ENCODE peak calls at places on chromosomes 1 and 21, in five cellular contexts. One of them, this sample, is unnamed.

GRCh38 chr1:33346921-33347649 is 26.2 kb upstream of the A3GALT2 start:
- DNase-seq in tibial artery: peak; percentile 82
- DNase-seq in CD8-positive, alpha-beta T cell: no peak
- DNase-seq in IMR-90: peak; percentile 94
- DNase-seq in CD8-positive, alpha-beta memory T cell: no peak
- DNase-seq in this sample: peak; percentile 60

GRCh38 chr21:37751268-37751975 is 164.8 kb downstream of the KCNJ6 start:
- DNase-seq in tibial artery: no peak
- DNase-seq in CD8-positive, alpha-beta T cell: no peak
- DNase-seq in IMR-90: peak; percentile 33
- DNase-seq in CD8-positive, alpha-beta memory T cell: no peak
- DNase-seq in this sample: no peak

GRCh38 chr1:1058921-1059493 is 15.1 kb downstream of the RNF223 start:
- DNase-seq in CD8-positive, alpha-beta T cell: no peak
- DNase-seq in IMR-90: no peak
- DNase-seq in CD8-positive, alpha-beta memory T cell: peak; percentile 37
- DNase-seq in tibial artery: no peak
- DNase-seq in this sample: no peak

GRCh38 chr1:224238212-224238611 is 55.2 kb downstream of the DEGS1 start:
- DNase-seq in CD8-positive, alpha-beta memory T cell: no peak
- DNase-seq in IMR-90: no peak
- DNase-seq in tibial artery: no peak
- DNase-seq in CD8-positive, alpha-beta T cell: no peak
- DNase-seq in this sample: no peak

GRCh38 chr1:68327414-68327813 is 95.1 kb upstream of the WLS start:
- DNase-seq in IMR-90: peak; percentile 27
- DNase-seq in CD8-positive, alpha-beta memory T cell: no peak
- DNase-seq in tibial artery: no peak
- DNase-seq in CD8-positive, alpha-beta T cell: no peak
- DNase-seq in this sample: no peak

GRCh38 chr1:117473063-117473462 is 105.8 kb downstream of the MAN1A2 start:
- DNase-seq in CD8-positive, alpha-beta memory T cell: no peak
- DNase-seq in CD8-positive, alpha-beta T cell: no peak
- DNase-seq in IMR-90: no peak
- DNase-seq in tibial artery: no peak
- DNase-seq in this sample: no peak

GRCh38 chr1:5769146-5769545 is 223.1 kb downstream of the NPHP4 start:
- DNase-seq in IMR-90: no peak
- DNase-seq in tibial artery: no peak
- DNase-seq in CD8-positive, alpha-beta T cell: no peak
- DNase-seq in CD8-positive, alpha-beta memory T cell: no peak
- DNase-seq in this sample: no peak

GRCh38 chr1:183165456-183165855 is 20.6 kb upstream of the LAMC2 start:
- DNase-seq in tibial artery: no peak
- DNase-seq in CD8-positive, alpha-beta T cell: no peak
- DNase-seq in IMR-90: no peak
- DNase-seq in CD8-positive, alpha-beta memory T cell: no peak
- DNase-seq in this sample: no peak

GRCh38 chr1:101183388-101183699 is 53.5 kb upstream of the S1PR1 start:
- DNase-seq in CD8-positive, alpha-beta memory T cell: no peak
- DNase-seq in CD8-positive, alpha-beta T cell: no peak
- DNase-seq in tibial artery: no peak
- DNase-seq in IMR-90: peak; percentile 28
- DNase-seq in this sample: no peak

GRCh38 chr1:51336004-51336403 is 5.6 kb upstream of the TTC39A start:
- DNase-seq in CD8-positive, alpha-beta T cell: no peak
- DNase-seq in tibial artery: no peak
- DNase-seq in CD8-positive, alpha-beta memory T cell: no peak
- DNase-seq in IMR-90: no peak
- DNase-seq in this sample: no peak

GRCh38 chr1:117824612-117825011 is 104.8 kb downstream of the GDAP2 start:
- DNase-seq in CD8-positive, alpha-beta T cell: no peak
- DNase-seq in tibial artery: peak; percentile 33
- DNase-seq in IMR-90: no peak
- DNase-seq in CD8-positive, alpha-beta memory T cell: no peak
- DNase-seq in this sample: no peak

GRCh38 chr21:45516671-45517151 is 25.5 kb downstream of the SLC19A1 start:
- DNase-seq in IMR-90: no peak
- DNase-seq in CD8-positive, alpha-beta memory T cell: no peak
- DNase-seq in tibial artery: no peak
- DNase-seq in CD8-positive, alpha-beta T cell: no peak
- DNase-seq in this sample: no peak

GRCh38 chr1:21165632-21166031 is 11.1 kb downstream of the EIF4G3 start:
- DNase-seq in IMR-90: peak; percentile 56
- DNase-seq in CD8-positive, alpha-beta memory T cell: no peak
- DNase-seq in CD8-positive, alpha-beta T cell: no peak
- DNase-seq in tibial artery: no peak
- DNase-seq in this sample: no peak

GRCh38 chr1:8358897-8359616 is 41.1 kb downstream of the SLC45A1 start:
- DNase-seq in IMR-90: no peak
- DNase-seq in CD8-positive, alpha-beta T cell: no peak
- DNase-seq in tibial artery: no peak
- DNase-seq in CD8-positive, alpha-beta memory T cell: no peak
- DNase-seq in this sample: no peak

GRCh38 chr1:38420666-38421065 is 374.1 kb upstream of the POU3F1 start:
- DNase-seq in CD8-positive, alpha-beta T cell: no peak
- DNase-seq in CD8-positive, alpha-beta memory T cell: no peak
- DNase-seq in tibial artery: no peak
- DNase-seq in IMR-90: no peak
- DNase-seq in this sample: no peak

GRCh38 chr21:14911351-14911750 is 153.4 kb downstream of the NRIP1 start:
- DNase-seq in IMR-90: no peak
- DNase-seq in CD8-positive, alpha-beta memory T cell: no peak
- DNase-seq in tibial artery: no peak
- DNase-seq in CD8-positive, alpha-beta T cell: no peak
- DNase-seq in this sample: no peak

GRCh38 chr1:64969305-64970066 is 3.1 kb upstream of the JAK1 start:
- DNase-seq in CD8-positive, alpha-beta memory T cell: no peak
- DNase-seq in CD8-positive, alpha-beta T cell: no peak
- DNase-seq in IMR-90: peak; percentile 11
- DNase-seq in tibial artery: no peak
- DNase-seq in this sample: no peak

GRCh38 chr1:94011129-94011528 is 101.9 kb upstream of the GCLM start:
- DNase-seq in CD8-positive, alpha-beta T cell: no peak
- DNase-seq in CD8-positive, alpha-beta memory T cell: no peak
- DNase-seq in IMR-90: no peak
- DNase-seq in tibial artery: no peak
- DNase-seq in this sample: no peak

GRCh38 chr1:151142411-151143056 is 3.9 kb downstream of the SEMA6C start:
- DNase-seq in CD8-positive, alpha-beta T cell: no peak
- DNase-seq in IMR-90: no peak
- DNase-seq in tibial artery: no peak
- DNase-seq in CD8-positive, alpha-beta memory T cell: no peak
- DNase-seq in this sample: no peak

GRCh38 chr1:91585502-91585901 is 84.9 kb downstream of the CDC7 start:
- DNase-seq in IMR-90: no peak
- DNase-seq in CD8-positive, alpha-beta T cell: no peak
- DNase-seq in tibial artery: no peak
- DNase-seq in CD8-positive, alpha-beta memory T cell: no peak
- DNase-seq in this sample: no peak

GRCh38 chr1:54249798-54250497 is 50.0 kb downstream of the MRPL37 start:
- DNase-seq in tibial artery: peak; percentile 64
- DNase-seq in IMR-90: peak; percentile 54
- DNase-seq in CD8-positive, alpha-beta T cell: no peak
- DNase-seq in CD8-positive, alpha-beta memory T cell: no peak
- DNase-seq in this sample: no peak

GRCh38 chr1:27391511-27392095 is 819 bp upstream of the GPR3 start:
- DNase-seq in CD8-positive, alpha-beta T cell: no peak
- DNase-seq in CD8-positive, alpha-beta memory T cell: peak; percentile 14
- DNase-seq in tibial artery: no peak
- DNase-seq in IMR-90: peak; percentile 57
- DNase-seq in this sample: no peak

GRCh38 chr1:7358346-7358745 is 412.8 kb upstream of the VAMP3 start:
- DNase-seq in CD8-positive, alpha-beta memory T cell: no peak
- DNase-seq in tibial artery: no peak
- DNase-seq in CD8-positive, alpha-beta T cell: no peak
- DNase-seq in IMR-90: no peak
- DNase-seq in this sample: no peak

GRCh38 chr1:26772687-26773086 is 15.1 kb upstream of the PIGV start:
- DNase-seq in CD8-positive, alpha-beta T cell: no peak
- DNase-seq in IMR-90: peak; percentile 99
- DNase-seq in tibial artery: no peak
- DNase-seq in CD8-positive, alpha-beta memory T cell: no peak
- DNase-seq in this sample: no peak

GRCh38 chr21:42385619-42386018 is 10.2 kb downstream of the TMPRSS3 start:
- DNase-seq in tibial artery: no peak
- DNase-seq in CD8-positive, alpha-beta memory T cell: no peak
- DNase-seq in IMR-90: no peak
- DNase-seq in CD8-positive, alpha-beta T cell: no peak
- DNase-seq in this sample: no peak

GRCh38 chr1:238061967-238062613 is 171.4 kb upstream of the ZP4 start:
- DNase-seq in CD8-positive, alpha-beta T cell: no peak
- DNase-seq in CD8-positive, alpha-beta memory T cell: no peak
- DNase-seq in tibial artery: no peak
- DNase-seq in IMR-90: peak; percentile 29
- DNase-seq in this sample: no peak

GRCh38 chr1:14997646-14998276 is 155.8 kb upstream of the TMEM51 start:
- DNase-seq in tibial artery: no peak
- DNase-seq in IMR-90: peak; percentile 41
- DNase-seq in CD8-positive, alpha-beta memory T cell: no peak
- DNase-seq in CD8-positive, alpha-beta T cell: no peak
- DNase-seq in this sample: no peak

GRCh38 chr1:110674337-110675059 is at the start of gene KCNA3:
- DNase-seq in CD8-positive, alpha-beta memory T cell: peak; percentile 73
- DNase-seq in IMR-90: no peak
- DNase-seq in tibial artery: no peak
- DNase-seq in CD8-positive, alpha-beta T cell: peak; percentile 65
- DNase-seq in this sample: no peak

GRCh38 chr1:207321790-207322530 is 482 bp downstream of the CD55 start:
- DNase-seq in CD8-positive, alpha-beta T cell: no peak
- DNase-seq in IMR-90: no peak
- DNase-seq in CD8-positive, alpha-beta memory T cell: no peak
- DNase-seq in tibial artery: no peak
- DNase-seq in this sample: no peak

GRCh38 chr21:20030390-20030789 is 967.8 kb upstream of the NCAM2 start:
- DNase-seq in IMR-90: no peak
- DNase-seq in CD8-positive, alpha-beta memory T cell: no peak
- DNase-seq in CD8-positive, alpha-beta T cell: no peak
- DNase-seq in tibial artery: no peak
- DNase-seq in this sample: no peak
- H3K9me3 ChIP-seq in IMR-90: peaks cover 11% of the 10 kb centered on the region
- H3K9me3 ChIP-seq in CD8-positive, alpha-beta memory T cell: no peaks in the 10 kb centered on the region
- H3K9me3 ChIP-seq in CD8-positive, alpha-beta T cell: no peaks in the 10 kb centered on the region
- H3K9me3 ChIP-seq in tibial artery: no peaks in the 10 kb centered on the region
- H3K9me3 ChIP-seq in this sample: no peaks in the 10 kb centered on the region

DNA sequence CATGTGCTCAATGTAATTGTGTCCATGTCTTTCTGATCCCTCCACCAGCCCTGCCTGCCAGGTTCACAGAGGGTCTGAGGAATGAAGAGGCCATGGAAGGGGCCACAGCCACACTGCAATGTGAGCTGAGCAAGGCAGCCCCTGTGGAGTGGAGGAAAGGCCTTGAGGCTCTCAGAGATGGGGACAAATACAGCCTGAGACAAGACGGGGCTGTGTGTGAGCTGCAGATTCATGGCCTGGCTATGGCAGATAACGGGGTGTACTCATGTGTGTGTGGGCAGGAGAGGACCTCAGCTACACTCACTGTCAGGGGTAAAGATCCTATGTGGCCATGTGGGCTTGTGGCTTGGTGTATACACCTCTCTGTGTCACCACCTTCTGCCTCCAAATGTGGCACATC is 91.4 kb downstream of the OBSCN start:
- DNase-seq in CD8-positive, alpha-beta T cell: no peak
- DNase-seq in tibial artery: no peak
- DNase-seq in CD8-positive, alpha-beta memory T cell: no peak
- DNase-seq in IMR-90: no peak
- DNase-seq in this sample: no peak
- H3K9me3 ChIP-seq in CD8-positive, alpha-beta T cell: peaks cover 16% of the 10 kb centered on the region
- H3K9me3 ChIP-seq in tibial artery: peaks cover 37% of the 10 kb centered on the region
- H3K9me3 ChIP-seq in CD8-positive, alpha-beta memory T cell: no peaks in the 10 kb centered on the region
- H3K9me3 ChIP-seq in IMR-90: peaks cover 18% of the 10 kb centered on the region
- H3K9me3 ChIP-seq in this sample: peaks cover 18% of the 10 kb centered on the region

GRCh38 chr1:246989901-246990300 is 18.0 kb downstream of the ZNF695 start:
- DNase-seq in IMR-90: no peak
- DNase-seq in CD8-positive, alpha-beta T cell: no peak
- DNase-seq in CD8-positive, alpha-beta memory T cell: no peak
- DNase-seq in tibial artery: no peak
- DNase-seq in this sample: no peak

GRCh38 chr1:246988316-246988715 is 19.5 kb downstream of the ZNF695 start:
- DNase-seq in tibial artery: no peak
- DNase-seq in CD8-positive, alpha-beta memory T cell: no peak
- DNase-seq in IMR-90: no peak
- DNase-seq in CD8-positive, alpha-beta T cell: no peak
- DNase-seq in this sample: no peak

DNA sequence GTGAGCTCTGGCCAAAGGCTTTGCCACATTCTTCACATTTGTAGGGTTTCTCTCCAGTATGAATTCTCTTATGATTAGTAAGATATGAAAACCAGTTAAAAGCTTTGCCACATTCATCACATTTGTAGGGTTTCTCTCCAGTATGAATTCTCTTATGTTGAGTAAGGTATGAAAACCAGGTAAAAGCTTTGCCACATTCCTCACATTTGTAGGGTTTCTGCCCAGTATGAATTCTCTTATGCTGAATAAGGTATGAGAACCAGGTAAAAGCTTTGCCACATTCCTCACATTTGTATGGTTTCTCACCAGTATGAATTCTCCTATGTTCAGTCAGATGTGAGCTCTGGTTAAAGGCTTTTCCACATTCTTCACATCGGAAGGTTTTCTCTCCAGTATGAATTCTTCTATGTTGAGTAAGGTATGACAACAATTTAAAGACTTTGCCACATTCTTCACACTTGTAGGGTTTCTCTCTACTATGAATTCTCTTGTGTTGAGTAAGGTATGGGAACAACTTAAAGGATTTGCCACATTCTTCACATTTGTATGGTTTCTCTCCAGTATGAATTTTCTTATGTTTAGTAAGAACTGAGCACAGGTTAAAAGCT is 20.7 kb downstream of the ZNF695 start:
- DNase-seq in CD8-positive, alpha-beta memory T cell: no peak
- DNase-seq in CD8-positive, alpha-beta T cell: no peak
- DNase-seq in tibial artery: no peak
- DNase-seq in IMR-90: no peak
- DNase-seq in this sample: no peak
- H3K9me3 ChIP-seq in CD8-positive, alpha-beta memory T cell: peaks cover 20% of the 10 kb centered on the region
- H3K9me3 ChIP-seq in CD8-positive, alpha-beta T cell: peaks cover 30% of the 10 kb centered on the region
- H3K9me3 ChIP-seq in tibial artery: peaks cover 86% of the 10 kb centered on the region
- H3K9me3 ChIP-seq in IMR-90: peaks cover 38% of the 10 kb centered on the region
- H3K9me3 ChIP-seq in this sample: peaks cover 21% of the 10 kb centered on the region

DNA sequence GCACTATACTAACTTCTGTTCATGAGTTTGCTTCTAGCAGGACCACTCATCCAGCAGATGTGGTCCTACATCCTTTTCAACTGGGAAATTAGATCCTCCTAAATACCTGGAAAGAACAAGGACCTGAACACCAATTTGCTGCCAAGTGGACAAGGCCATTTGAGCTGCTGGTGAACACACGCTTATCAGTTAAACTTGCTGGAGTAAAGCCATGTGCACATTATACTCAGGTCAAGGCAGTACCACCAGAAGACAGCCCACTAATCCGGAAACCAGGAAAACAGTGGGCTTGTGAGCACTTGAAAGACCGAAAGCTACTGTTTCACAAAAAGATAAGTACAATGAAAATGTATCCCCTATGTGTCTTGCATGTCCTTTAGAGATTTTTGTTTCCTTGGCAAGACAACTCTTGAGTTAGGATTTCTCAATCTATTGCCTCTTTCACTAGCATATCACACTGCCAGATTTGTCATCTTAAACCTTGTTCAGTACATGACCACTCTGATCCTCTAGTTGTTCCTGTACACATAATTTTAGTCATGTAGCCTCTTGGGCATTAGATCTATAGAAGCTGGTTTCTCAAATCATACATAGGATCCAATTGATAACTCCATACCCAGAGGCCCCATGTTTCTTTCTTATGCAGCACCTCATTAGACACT is 4.5 kb upstream of the REN start:
- DNase-seq in tibial artery: no peak
- DNase-seq in IMR-90: no peak
- DNase-seq in CD8-positive, alpha-beta memory T cell: no peak
- DNase-seq in CD8-positive, alpha-beta T cell: no peak
- DNase-seq in this sample: no peak
- H3K9me3 ChIP-seq in tibial artery: peaks cover 19% of the 10 kb centered on the region
- H3K9me3 ChIP-seq in IMR-90: no peaks in the 10 kb centered on the region
- H3K9me3 ChIP-seq in CD8-positive, alpha-beta memory T cell: peaks cover 44% of the 10 kb centered on the region
- H3K9me3 ChIP-seq in CD8-positive, alpha-beta T cell: peaks cover 25% of the 10 kb centered on the region
- H3K9me3 ChIP-seq in this sample: peaks cover 4% of the 10 kb centered on the region

This sample was measured in lung.